ENCODE peak calls at places on chromosomes 3 and 15, in nine cellular contexts. E is PC-3; W is upper lobe of left lung; C is activated CD8-positive, alpha-beta memory T cell treated with anti-CD3 and anti-CD28 coated beads for 24 hours; Z is NCI-H187 treated with DMSO at 0.1 percent for 48 hours; I is HEK293T; V is body of pancreas; D is Daoy; G is amniotic stem cell. K is an unnamed sample.

GRCh38 chr15:63896336-63897115 is 62.8 kb upstream of the HERC1 start:
- DNase-seq in V (peak), G (no peak), D (peak), W (no peak), I (no peak), E (peak), C (no peak), Z (no peak), K (no peak)

GRCh38 chr15:38611228-38611627 is 46.6 kb upstream of the RASGRP1 start:
- DNase-seq in W (no peak), V (no peak), Z (no peak), I (no peak), D (no peak), G (no peak), C (peak), E (no peak), K (no peak)

GRCh38 chr3:69500604-69501003 is 114.7 kb upstream of the FRMD4B start:
- DNase-seq in C (no peak), V (peak), D (no peak), W (no peak), Z (no peak), E (no peak), I (no peak), G (no peak), K (no peak)

GRCh38 chr3:80060664-80061063 is 292.9 kb upstream of the ROBO1 start:
- DNase-seq in Z (no peak), C (no peak), E (peak), I (no peak), V (no peak), D (no peak), G (no peak), W (no peak), K (no peak)

GRCh38 chr3:129620828-129621605 is 14.5 kb upstream of the PLXND1 start:
- DNase-seq in C (no peak), W (no peak), E (no peak), Z (no peak), G (no peak), D (no peak), V (no peak), I (no peak), K (no peak)

GRCh38 chr3:140441006-140441405 is 236.9 kb upstream of the TRIM42 start:
- DNase-seq in G (peak), I (no peak), V (peak), E (peak), W (no peak), C (no peak), D (no peak), Z (no peak), K (no peak)

GRCh38 chr15:93072011-93072410 is 17.0 kb downstream of the RGMA start:
- DNase-seq in E (no peak), G (no peak), D (no peak), Z (no peak), W (no peak), V (peak), I (peak), C (no peak), K (no peak)

GRCh38 chr3:24493951-24494615 is 567 bp downstream of the THRB start:
- DNase-seq in C (no peak), E (peak), I (peak), D (peak), Z (no peak), V (peak), W (peak), G (no peak), K (no peak)

GRCh38 chr3:86797946-86798345 is 193.0 kb downstream of the VGLL3 start:
- DNase-seq in Z (no peak), D (no peak), V (no peak), W (no peak), C (no peak), I (no peak), E (no peak), G (no peak), K (no peak)

GRCh38 chr3:150242220-150242938 is 165.7 kb upstream of the TSC22D2 start:
- DNase-seq in C (no peak), D (no peak), V (no peak), G (no peak), I (no peak), E (peak), W (no peak), Z (no peak), K (no peak)

GRCh38 chr3:98058244-98058960 is 23.3 kb upstream of the GABRR3 start:
- DNase-seq in Z (no peak), V (no peak), C (no peak), I (no peak), D (no peak), E (no peak), W (no peak), G (no peak), K (no peak)

GRCh38 chr3:177490626-177491025 is 293.3 kb upstream of the TBL1XR1 start:
- DNase-seq in Z (no peak), G (no peak), W (no peak), D (no peak), I (no peak), E (no peak), C (no peak), V (no peak), K (no peak)

GRCh38 chr15:41996376-41996775 is 24.0 kb upstream of the EHD4 start:
- DNase-seq in I (no peak), W (peak), D (no peak), V (no peak), Z (no peak), G (no peak), E (no peak), C (no peak), K (no peak)

GRCh38 chr15:45129651-45130129 is at the start of the genes DUOX1 and DUOXA1:
- DNase-seq in W (peak), I (no peak), V (no peak), C (no peak), Z (no peak), E (no peak), D (no peak), G (no peak), K (no peak)

GRCh38 chr3:105332961-105333360 is 33.7 kb upstream of the ALCAM start:
- DNase-seq in C (no peak), V (no peak), Z (no peak), D (no peak), I (no peak), E (no peak), W (no peak), G (no peak), K (no peak)

GRCh38 chr3:160006282-160007163 is 17.9 kb downstream of the IL12A start:
- DNase-seq in V (peak), G (peak), I (peak), Z (peak), W (no peak), D (peak), E (peak), C (no peak), K (no peak)

GRCh38 chr3:192409838-192410683 is 317.3 kb downstream of the FGF12 start:
- DNase-seq in Z (no peak), I (peak), V (no peak), E (no peak), G (no peak), D (peak), W (peak), C (no peak), K (peak)

K was measured in NT2/D1.